ENCODE peak calls at places on chromosome 11, in nine cellular contexts. E is lower lobe of right lung, N is endothelial cell, D is fibroblast of mammary gland, M is tibial artery, Z is neural crest cell, H is heart left ventricle, X is colonic mucosa, J is AG04450. L is an unnamed sample.

GRCh38 chr11:13679768-13680167 is 11.3 kb downstream of the FAR1 start:
- DNase-seq in D (no peak), M (no peak), H (no peak), N (no peak), X (no peak), J (no peak), Z (no peak), E (no peak), L (no peak)

GRCh38 chr11:35303596-35304392 is 115.6 kb downstream of the SLC1A2 start:
- DNase-seq in M (peak), J (no peak), N (no peak), E (peak), X (peak), Z (no peak), D (peak), H (peak), L (peak)

GRCh38 chr11:58650496-58650895 is 28.0 kb downstream of the CNTF start:
- DNase-seq in Z (no peak), H (no peak), J (no peak), D (no peak), E (no peak), N (no peak), X (no peak), M (no peak), L (no peak)

GRCh38 chr11:102226702-102227101 is 90.6 kb upstream of the BIRC3 start:
- DNase-seq in M (no peak), X (no peak), Z (no peak), E (no peak), D (peak), N (no peak), J (peak), H (no peak), L (no peak)

GRCh38 chr11:123164732-123165450 is 30.2 kb downstream of the CLMP start:
- DNase-seq in H (no peak), E (no peak), X (no peak), M (no peak), Z (no peak), D (no peak), J (no peak), N (no peak), L (no peak)

GRCh38 chr11:31649567-31649966 is 140.0 kb downstream of the ELP4 start:
- DNase-seq in M (no peak), E (no peak), X (no peak), D (no peak), N (no peak), Z (no peak), H (no peak), J (no peak), L (no peak)

GRCh38 chr11:9143726-9144125 is 52.3 kb upstream of the SCUBE2 start:
- DNase-seq in E (no peak), N (no peak), H (no peak), Z (no peak), J (no peak), M (no peak), X (no peak), D (peak), L (no peak)

GRCh38 chr11:103109818-103110388 is 677 bp downstream of the DYNC2H1 start:
- DNase-seq in X (peak), E (no peak), M (no peak), Z (no peak), J (no peak), N (peak), D (peak), H (no peak), L (peak)

GRCh38 chr11:117961896-117962295 is 24.3 kb upstream of the IL10RA start:
- DNase-seq in X (no peak), E (no peak), N (no peak), M (no peak), Z (no peak), J (no peak), H (no peak), D (no peak), L (no peak)

GRCh38 chr11:35045219-35045819 is 93.7 kb upstream of the CD44 start:
- DNase-seq in J (no peak), H (no peak), D (no peak), X (no peak), E (no peak), N (no peak), M (no peak), Z (no peak), L (no peak)

GRCh38 chr11:30131535-30131934 is 99.3 kb upstream of the FSHB start:
- DNase-seq in J (no peak), Z (no peak), E (no peak), D (no peak), N (no peak), X (no peak), H (no peak), M (no peak), L (no peak)

GRCh38 chr11:45879803-45880685 is 5.4 kb upstream of the MAPK8IP1 start:
- DNase-seq in Z (no peak), M (no peak), N (no peak), D (peak), E (no peak), H (no peak), X (no peak), J (no peak), L (no peak)

GRCh38 chr11:130145975-130146776 is 13.4 kb upstream of the ST14 start:
- DNase-seq in E (peak), J (no peak), N (peak), H (peak), X (peak), D (peak), M (peak), Z (no peak), L (peak)

GRCh38 chr11:94876222-94876621 is 97.1 kb downstream of the CWC15 start:
- DNase-seq in M (no peak), D (no peak), H (no peak), J (no peak), Z (no peak), X (no peak), N (no peak), E (no peak), L (no peak)

GRCh38 chr11:14471127-14471526 is 28.5 kb downstream of the COPB1 start:
- DNase-seq in D (no peak), E (no peak), X (no peak), Z (no peak), J (no peak), N (no peak), H (no peak), M (no peak), L (no peak)

GRCh38 chr11:3073029-3073435 is 15.8 kb upstream of the CARS1 start:
- DNase-seq in N (no peak), X (no peak), E (no peak), Z (no peak), H (no peak), J (no peak), D (peak), M (no peak), L (no peak)

GRCh38 chr11:113270080-113270479 is 44.3 kb upstream of the TTC12 start:
- DNase-seq in E (no peak), H (no peak), Z (no peak), J (no peak), M (no peak), X (no peak), D (no peak), N (no peak), L (no peak)

GRCh38 chr11:9820260-9820659 is 156.4 kb downstream of the SWAP70 start:
- DNase-seq in D (no peak), J (no peak), N (no peak), E (no peak), M (no peak), X (no peak), Z (no peak), H (peak), L (no peak)

GRCh38 chr11:61834278-61835004 is 6.3 kb downstream of the FADS2 start:
- DNase-seq in E (no peak), H (peak), N (peak), D (peak), X (peak), J (no peak), Z (peak), M (peak), L (no peak)

GRCh38 chr11:69750108-69750850 is 24.9 kb downstream of the FGF4 start:
- DNase-seq in H (no peak), M (no peak), X (no peak), Z (no peak), N (no peak), E (no peak), D (no peak), J (no peak), L (no peak)

GRCh38 chr11:117385906-117386305 is 58.3 kb downstream of the CEP164 start:
- DNase-seq in M (peak), E (no peak), J (no peak), H (no peak), Z (no peak), X (no peak), N (no peak), D (no peak), L (no peak)

GRCh38 chr11:8207080-8208000 is 38.5 kb upstream of the RIC3 start:
- DNase-seq in D (peak), N (no peak), M (no peak), E (no peak), J (no peak), X (no peak), H (no peak), Z (no peak), L (no peak)

GRCh38 chr11:47352556-47352955 is at the start of gene MYBPC3:
- DNase-seq in J (no peak), H (peak), M (no peak), X (no peak), E (no peak), Z (no peak), N (no peak), D (no peak), L (no peak)

DNA sequence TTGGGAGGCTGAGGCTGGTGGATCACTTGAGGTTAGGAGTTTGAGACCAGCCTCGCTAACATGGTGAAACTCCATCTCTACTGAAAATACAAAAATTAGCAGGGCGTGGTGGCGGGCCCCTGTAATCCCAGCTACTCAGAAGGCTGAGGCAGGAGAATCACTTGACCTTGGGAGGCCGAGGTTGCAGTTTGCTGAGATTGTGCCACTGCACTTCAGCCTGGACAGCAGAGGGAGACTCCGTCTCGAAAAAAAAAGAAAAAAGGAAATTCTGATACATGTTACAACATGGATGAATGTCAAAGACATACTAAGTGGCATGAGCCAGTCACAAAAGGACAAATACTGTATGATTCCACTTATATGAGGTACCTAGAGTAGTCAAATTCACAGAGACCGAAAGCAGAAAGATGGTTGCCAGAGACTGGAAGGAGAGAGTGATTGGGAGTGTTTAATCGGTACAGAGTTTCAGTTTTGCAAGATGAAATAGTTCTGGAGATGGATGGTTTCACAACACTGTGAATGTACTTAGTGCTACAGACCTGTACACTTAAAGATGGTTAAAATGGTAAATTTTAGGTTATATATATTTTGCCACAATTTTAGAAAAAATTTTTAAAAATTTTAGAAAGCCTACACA is 92.3 kb downstream of the BLID start:
- DNase-seq in M (no peak), D (peak), X (no peak), H (no peak), E (no peak), J (no peak), N (no peak), Z (no peak), L (no peak)
- TF ChIP-seq CTCF in M (peak), D (peak), X (no peak), H (peak), E (no peak), J (no peak), N (no peak), Z (no peak), L (no peak)

GRCh38 chr11:1640076-1640946 is 10.7 kb downstream of the KRTAP5-5 start:
- DNase-seq in M (no peak), H (no peak), N (peak), J (no peak), X (peak), D (peak), E (no peak), Z (peak), L (no peak)
- TF ChIP-seq CTCF in M (peak), H (peak), N (peak), J (peak), X (peak), D (peak), E (peak), Z (peak), L (peak)

GRCh38 chr11:124778281-124778680 is 16.2 kb upstream of the ESAM start:
- DNase-seq in D (no peak), X (no peak), M (no peak), E (no peak), J (no peak), H (no peak), Z (no peak), N (no peak), L (no peak)
- TF ChIP-seq CTCF in D (peak), X (peak), M (no peak), E (peak), J (peak), H (no peak), Z (peak), N (no peak), L (no peak)

DNA sequence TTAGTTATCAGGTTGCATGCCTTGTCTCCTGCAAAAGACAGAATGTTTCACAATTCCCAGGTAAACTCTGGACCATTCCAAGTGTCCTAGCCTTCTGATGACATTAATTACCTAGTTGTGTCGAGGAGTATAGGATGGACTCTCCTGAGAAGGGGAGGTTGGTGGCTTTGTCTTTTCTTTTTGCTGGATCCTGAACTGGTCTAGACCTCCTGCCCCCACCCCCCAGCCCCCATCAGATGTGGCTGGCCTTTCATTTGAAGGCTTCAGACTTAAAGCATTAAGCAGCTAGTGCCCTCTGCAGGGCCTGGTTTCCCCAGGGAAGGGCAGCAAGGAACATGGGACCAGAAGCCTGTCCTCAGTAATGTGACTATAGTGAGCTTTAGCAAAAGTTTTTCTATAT is 9.7 kb downstream of the MCAM start:
- DNase-seq in N (no peak), X (no peak), E (no peak), H (no peak), J (no peak), M (peak), Z (no peak), D (no peak), L (no peak)
- TF ChIP-seq CTCF in N (no peak), X (no peak), E (no peak), H (no peak), J (peak), M (no peak), Z (no peak), D (no peak), L (no peak)

DNA sequence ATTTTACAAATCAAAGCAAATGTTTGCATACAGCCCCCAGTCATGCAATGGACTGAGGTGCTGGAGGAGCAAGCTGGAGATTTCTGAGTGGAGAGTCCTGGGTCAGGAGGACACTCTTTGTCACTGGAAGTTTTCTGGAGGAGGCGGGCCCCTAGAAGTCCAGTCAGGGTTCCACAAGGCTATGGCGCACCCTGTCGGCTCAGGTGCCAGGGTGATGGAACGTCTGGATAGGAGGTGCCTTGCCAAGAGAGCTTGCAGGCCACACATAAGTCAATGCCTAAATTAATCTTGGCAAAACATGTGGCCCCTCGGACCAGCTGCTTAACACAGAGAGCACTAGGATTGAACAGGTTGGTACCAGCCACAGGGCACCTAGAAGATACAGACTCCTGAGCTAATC is 174.7 kb upstream of the CADM1 start:
- DNase-seq in N (peak), D (no peak), Z (no peak), X (peak), E (no peak), M (no peak), J (no peak), H (peak), L (no peak)
- TF ChIP-seq CTCF in N (no peak), D (no peak), Z (peak), X (peak), E (no peak), M (no peak), J (no peak), H (peak), L (no peak)

DNA sequence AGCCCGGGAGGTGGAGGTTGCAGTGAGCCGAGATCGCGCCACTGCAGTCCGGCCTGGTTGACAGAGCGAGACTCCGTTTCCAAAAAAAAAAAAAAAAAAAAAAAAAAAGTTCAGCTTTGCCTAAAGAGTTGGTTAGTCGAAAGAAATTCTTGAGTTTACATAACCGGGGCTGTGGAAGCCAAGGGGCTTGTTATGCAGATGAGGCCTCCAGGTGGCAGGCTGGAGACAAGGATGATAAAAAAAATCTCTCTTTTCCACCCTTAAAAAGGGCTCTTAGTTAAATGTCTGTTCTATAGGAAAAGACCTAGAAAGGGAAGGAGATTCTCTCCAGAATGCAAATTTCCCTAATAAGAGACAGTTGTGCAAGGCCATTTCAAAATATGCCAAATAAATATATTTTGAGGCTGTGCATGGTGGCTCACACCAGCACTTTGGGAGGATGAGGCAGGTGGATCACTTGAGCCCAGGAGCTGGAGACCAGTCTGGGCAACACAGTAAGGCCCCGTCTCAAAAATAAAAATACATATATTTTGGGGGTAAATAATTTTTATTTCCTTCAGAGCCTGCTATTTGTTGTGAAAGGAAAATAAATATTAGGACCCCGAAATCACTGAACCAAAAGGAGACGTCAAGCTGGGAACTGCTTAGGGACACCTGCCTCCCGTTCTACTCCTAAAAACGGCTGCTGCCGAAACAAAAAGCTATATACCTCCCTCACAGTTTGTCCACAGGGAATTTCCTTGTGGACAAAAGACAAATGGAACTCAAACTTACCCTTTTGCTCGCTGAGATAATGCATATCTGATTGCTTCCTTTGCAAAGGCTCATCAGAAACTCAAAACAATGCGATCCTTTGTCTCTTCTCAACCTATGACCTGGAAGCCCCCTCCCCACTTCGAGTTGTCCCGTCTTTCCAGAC is 2.4 kb upstream of the IFITM2 start:
- DNase-seq in Z (no peak), J (peak), H (peak), X (peak), D (peak), E (peak), M (no peak), N (peak), L (peak)
- TF ChIP-seq CTCF in Z (peak), J (peak), H (peak), X (peak), D (peak), E (peak), M (peak), N (no peak), L (peak)

L was measured in left lung.